ENCODE peak calls at places on chromosomes 11 and 22, in four cellular contexts. One of them, this sample, is unnamed.
A peak's percentile ranks its signal among the peaks of the same experiment; 100 is the strongest.

GRCh38 chr11:125263268-125263790 is 98.8 kb downstream of the PKNOX2 start:
- DNase-seq in heart right ventricle: peak; percentile 85
- DNase-seq in GM23338: peak; percentile 98
- DNase-seq in neural progenitor cell: peak; percentile 99
- DNase-seq in this sample: no peak

GRCh38 chr22:17990942-17991341 is 33.4 kb downstream of the MICAL3 start:
- DNase-seq in GM23338: no peak
- DNase-seq in heart right ventricle: no peak
- DNase-seq in neural progenitor cell: no peak
- DNase-seq in this sample: no peak

GRCh38 chr22:45228401-45228754 is 12.3 kb downstream of the KIAA0930 start:
- DNase-seq in GM23338: no peak
- DNase-seq in neural progenitor cell: no peak
- DNase-seq in heart right ventricle: no peak
- DNase-seq in this sample: no peak

GRCh38 chr22:21624120-21624879 is 5.5 kb downstream of the YDJC start:
- DNase-seq in heart right ventricle: no peak
- DNase-seq in GM23338: peak; percentile 89
- DNase-seq in neural progenitor cell: peak; percentile 76
- DNase-seq in this sample: no peak

GRCh38 chr11:84564180-84564866 is 1062.8 kb downstream of the DLG2 start:
- DNase-seq in neural progenitor cell: peak; percentile 24
- DNase-seq in heart right ventricle: no peak
- DNase-seq in GM23338: peak; percentile 56
- DNase-seq in this sample: no peak

GRCh38 chr11:504053-504993 is 2.7 kb downstream of the RNH1 start:
- DNase-seq in GM23338: peak; percentile 57
- DNase-seq in heart right ventricle: peak; percentile 37
- DNase-seq in neural progenitor cell: no peak
- DNase-seq in this sample: peak; percentile 27

GRCh38 chr22:40363059-40363458 is 7.3 kb upstream of the SGSM3 start:
- DNase-seq in GM23338: no peak
- DNase-seq in heart right ventricle: no peak
- DNase-seq in neural progenitor cell: no peak
- DNase-seq in this sample: no peak

GRCh38 chr11:76791861-76792260 is 8.7 kb downstream of the TSKU start:
- DNase-seq in GM23338: no peak
- DNase-seq in heart right ventricle: no peak
- DNase-seq in neural progenitor cell: no peak
- DNase-seq in this sample: no peak

DNA sequence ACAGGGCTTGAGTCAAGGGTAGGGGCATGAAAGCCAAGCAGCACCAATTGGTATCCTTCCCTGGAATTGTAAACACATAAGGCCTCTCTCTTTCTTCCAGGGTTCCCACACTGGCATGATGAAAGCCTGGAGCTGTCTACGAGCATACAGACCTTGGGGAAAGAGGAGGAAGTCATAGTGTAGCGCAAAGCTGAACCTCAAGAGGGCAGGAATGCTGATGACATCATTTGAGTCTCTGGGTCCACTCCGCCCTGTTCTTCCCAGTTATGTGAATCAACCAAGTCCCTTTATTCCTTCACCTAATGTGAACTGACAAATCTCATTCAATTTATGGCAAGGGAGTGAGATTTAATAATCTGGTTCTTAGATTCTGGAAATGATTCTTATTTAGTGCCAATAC is 266.4 kb upstream of the NCAM1 start:
- DNase-seq in GM23338: peak; percentile 36
- DNase-seq in heart right ventricle: no peak
- DNase-seq in neural progenitor cell: no peak
- DNase-seq in this sample: no peak
- TF ChIP-seq CTCF in GM23338: no peak
- TF ChIP-seq CTCF in heart right ventricle: no peak
- TF ChIP-seq CTCF in neural progenitor cell: peak; percentile 9
- TF ChIP-seq CTCF in this sample: no peak

GRCh38 chr11:64225608-64226506 is at the start of the genes NUDT22 and TRPT1:
- DNase-seq in neural progenitor cell: peak; percentile 94
- DNase-seq in heart right ventricle: peak; percentile 94
- DNase-seq in GM23338: peak; percentile 94
- DNase-seq in this sample: peak; percentile 95
- TF ChIP-seq CTCF in neural progenitor cell: no peak
- TF ChIP-seq CTCF in heart right ventricle: no peak
- TF ChIP-seq CTCF in GM23338: peak; percentile 45
- TF ChIP-seq CTCF in this sample: no peak

GRCh38 chr11:67160872-67161783 is 42.1 kb downstream of the KDM2A start:
- DNase-seq in neural progenitor cell: no peak
- DNase-seq in heart right ventricle: no peak
- DNase-seq in GM23338: peak; percentile 36
- DNase-seq in this sample: no peak
- TF ChIP-seq CTCF in neural progenitor cell: no peak
- TF ChIP-seq CTCF in heart right ventricle: no peak
- TF ChIP-seq CTCF in GM23338: no peak
- TF ChIP-seq CTCF in this sample: no peak

DNA sequence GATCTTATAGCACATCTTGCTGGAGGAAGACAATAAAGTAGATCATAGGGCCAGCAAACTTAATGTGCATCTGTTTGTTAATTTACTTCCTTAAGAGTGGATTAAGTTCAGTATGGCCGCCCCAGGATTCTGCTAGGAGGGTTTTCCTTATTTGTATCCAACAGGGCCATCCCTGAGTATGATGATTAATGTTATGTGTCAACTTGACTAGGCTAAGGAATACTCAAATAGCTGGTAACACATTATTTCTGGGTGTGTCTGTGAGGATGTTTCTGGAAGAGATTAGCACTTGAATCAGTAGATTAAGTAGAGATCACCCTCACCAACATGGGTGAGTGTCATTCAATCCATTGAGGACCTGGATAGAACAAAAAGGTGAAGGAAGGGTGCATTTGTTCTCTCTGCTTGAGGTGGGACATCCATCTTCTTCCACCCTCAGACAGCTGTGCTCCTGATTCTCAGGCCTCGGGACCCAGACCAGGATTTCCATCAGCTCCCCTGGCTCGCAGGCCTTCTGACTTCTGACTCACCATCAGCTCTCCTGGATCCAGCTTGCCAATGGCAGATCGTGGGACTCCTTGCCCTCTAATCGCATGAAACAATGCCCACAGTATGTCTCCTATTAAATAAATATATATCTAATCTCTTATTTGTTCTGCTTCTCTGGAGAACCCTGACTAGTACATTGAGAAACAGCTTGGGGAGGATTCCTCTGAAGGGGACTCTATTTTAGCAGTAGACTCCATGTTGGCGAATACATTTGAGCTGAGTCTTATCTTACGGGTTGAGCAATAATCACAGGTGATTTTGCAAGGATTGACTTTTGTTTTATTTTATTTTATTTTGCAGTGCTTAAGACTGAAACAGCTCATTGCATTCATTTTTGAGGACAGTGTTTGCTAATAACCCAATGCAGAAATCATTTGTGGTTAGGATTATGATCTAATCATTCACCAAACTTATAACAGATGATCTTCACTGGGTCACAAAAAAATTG is 9.0 kb upstream of the ZBTB44 start:
- DNase-seq in neural progenitor cell: no peak
- DNase-seq in heart right ventricle: no peak
- DNase-seq in GM23338: no peak
- DNase-seq in this sample: no peak
- TF ChIP-seq CTCF in neural progenitor cell: no peak
- TF ChIP-seq CTCF in heart right ventricle: no peak
- TF ChIP-seq CTCF in GM23338: no peak
- TF ChIP-seq CTCF in this sample: no peak

DNA sequence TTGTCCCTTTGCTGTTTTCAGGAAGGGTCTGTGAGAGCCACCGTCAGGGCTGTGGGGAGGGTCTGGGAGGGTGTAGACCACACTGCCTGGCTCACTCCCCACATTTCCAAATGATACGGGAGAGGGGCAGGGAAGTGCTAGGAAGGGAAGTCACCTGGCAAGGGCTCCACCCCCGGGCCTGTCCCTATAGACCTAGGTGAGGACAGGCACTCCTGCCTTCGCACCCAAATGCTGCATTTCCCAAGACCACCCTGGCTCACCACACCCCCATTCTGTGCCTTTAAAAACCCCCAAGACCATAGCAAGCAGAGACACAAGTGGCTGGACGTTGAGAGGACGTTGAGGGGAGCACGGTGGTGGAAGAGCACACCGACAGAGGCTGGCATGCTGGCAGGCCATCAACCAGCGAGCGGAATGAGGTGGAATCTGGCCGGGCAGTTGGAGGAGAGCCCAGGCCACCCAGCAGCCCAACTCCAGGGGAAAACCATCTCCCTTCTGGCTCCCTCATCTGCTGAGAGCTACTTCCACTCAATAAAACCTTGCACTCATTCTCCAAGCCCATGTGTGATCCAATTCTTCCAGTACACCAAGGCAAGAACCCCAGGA is 45.7 kb downstream of the GNB1L start:
- DNase-seq in neural progenitor cell: no peak
- DNase-seq in heart right ventricle: peak; percentile 45
- DNase-seq in GM23338: no peak
- DNase-seq in this sample: peak; percentile 4
- TF ChIP-seq CTCF in neural progenitor cell: no peak
- TF ChIP-seq CTCF in heart right ventricle: no peak
- TF ChIP-seq CTCF in GM23338: no peak
- TF ChIP-seq CTCF in this sample: no peak

DNA sequence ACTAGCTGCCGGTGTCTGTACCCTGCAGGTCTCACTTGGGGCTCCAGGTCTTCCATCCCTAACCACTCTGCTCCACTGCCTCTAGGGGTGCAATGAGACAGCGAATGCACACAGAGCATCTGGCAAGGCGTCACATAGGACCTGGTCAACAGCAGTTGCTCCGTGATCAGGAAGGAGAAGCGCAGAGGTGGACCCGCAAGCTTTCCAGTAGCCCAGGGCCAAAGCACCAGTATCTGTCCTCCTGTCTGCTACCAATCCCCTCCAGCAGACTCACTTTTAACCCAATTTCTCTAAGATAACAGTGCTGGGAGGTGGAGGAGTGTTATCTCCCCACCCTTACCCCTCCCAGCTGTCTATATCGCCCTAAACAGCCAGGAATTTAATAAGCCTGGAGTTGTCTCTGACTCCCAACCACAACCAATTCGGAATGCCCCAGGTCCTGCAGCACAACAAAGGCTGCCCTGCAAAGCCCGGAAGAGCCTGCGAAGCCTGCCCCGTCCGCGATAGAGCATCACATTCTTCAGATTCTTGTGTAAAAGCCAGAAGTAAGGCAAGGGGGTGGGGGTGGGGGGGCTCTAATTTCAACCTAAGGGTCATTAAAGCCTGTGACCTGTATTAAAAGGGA is 19.3 kb downstream of the MYH9 start:
- DNase-seq in heart right ventricle: no peak
- DNase-seq in GM23338: peak; percentile 98
- DNase-seq in neural progenitor cell: peak; percentile 94
- DNase-seq in this sample: no peak
- TF ChIP-seq CTCF in heart right ventricle: no peak
- TF ChIP-seq CTCF in GM23338: peak; percentile 22
- TF ChIP-seq CTCF in neural progenitor cell: no peak
- TF ChIP-seq CTCF in this sample: no peak

DNA sequence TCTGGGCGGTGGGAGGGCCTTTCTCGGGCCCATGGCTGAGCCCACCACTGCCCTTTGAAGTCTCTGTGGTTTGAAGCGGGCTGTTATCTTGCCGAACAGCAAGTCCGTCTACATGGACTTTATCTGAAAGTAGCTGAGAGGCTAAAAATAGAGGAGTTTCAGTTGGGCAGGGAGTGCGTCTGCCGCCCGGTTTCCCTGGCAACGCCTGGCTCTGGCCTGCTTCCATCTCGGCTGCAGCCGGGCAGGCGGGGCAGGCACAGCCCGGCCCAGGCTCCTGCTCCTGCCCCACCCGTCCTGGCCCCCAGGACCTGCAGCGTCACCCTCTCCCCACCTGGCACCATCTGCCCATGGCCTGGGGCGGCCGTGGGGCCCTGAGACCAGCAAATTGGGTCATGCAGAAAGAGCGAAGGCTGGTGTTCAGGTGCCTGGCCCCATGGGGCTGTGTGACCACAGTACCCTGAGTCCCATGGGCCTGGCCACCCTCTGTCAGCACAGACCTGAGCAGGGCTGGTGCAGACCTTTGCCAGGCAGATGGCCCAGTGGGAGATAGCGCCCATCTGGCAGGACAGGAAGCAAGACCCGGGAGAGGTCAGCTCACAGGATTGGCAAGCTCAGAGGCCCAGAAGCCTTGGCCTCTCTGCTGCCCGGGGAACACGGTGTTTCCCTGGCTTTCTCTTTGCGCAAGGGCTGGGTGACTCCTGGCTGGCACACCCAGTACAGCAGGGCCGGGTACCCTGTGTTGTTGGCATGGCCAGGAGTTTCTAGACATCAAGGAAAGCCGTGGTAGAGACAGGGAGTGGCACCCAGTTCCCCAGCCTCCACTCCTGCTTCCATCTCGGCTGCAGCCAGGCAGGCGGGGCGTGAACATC is 79.1 kb upstream of the KCNQ1OT1 start:
- DNase-seq in GM23338: no peak
- DNase-seq in heart right ventricle: peak; percentile 76
- DNase-seq in neural progenitor cell: no peak
- DNase-seq in this sample: peak; percentile 13
- TF ChIP-seq CTCF in GM23338: no peak
- TF ChIP-seq CTCF in heart right ventricle: peak; percentile 35
- TF ChIP-seq CTCF in neural progenitor cell: no peak
- TF ChIP-seq CTCF in this sample: no peak

DNA sequence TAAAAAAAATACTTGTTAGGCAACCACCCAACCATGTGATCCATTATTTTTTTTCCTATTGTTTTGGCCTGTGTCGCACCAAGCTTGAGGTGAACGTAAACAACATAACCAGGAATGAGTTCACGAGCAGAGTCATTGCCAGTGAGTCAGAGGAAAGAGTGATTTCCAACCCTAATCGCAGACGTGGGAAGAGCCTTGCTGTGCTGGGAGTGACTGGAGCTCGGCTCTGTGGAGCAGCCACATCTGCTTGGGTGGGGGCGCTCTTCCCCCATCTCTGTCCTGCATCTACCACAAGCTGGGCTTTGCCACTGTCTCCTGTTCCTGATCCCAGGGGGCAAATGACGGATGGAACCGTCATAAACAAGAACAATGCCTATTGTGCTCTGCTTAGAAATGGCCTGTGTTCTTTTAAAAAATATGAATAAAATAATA is 210.0 kb downstream of the KIRREL3 start:
- DNase-seq in heart right ventricle: no peak
- DNase-seq in GM23338: peak; percentile 38
- DNase-seq in neural progenitor cell: peak; percentile 16
- DNase-seq in this sample: no peak
- TF ChIP-seq CTCF in heart right ventricle: no peak
- TF ChIP-seq CTCF in GM23338: peak; percentile 27
- TF ChIP-seq CTCF in neural progenitor cell: peak; percentile 31
- TF ChIP-seq CTCF in this sample: no peak